ENCODE peak calls at places on chromosome 6, in five cellular contexts. W, O, T, B and A are unnamed samples.

GRCh38 chr6:158753826-158754225 is 65.3 kb downstream of the EZR start:
- DNase-seq in W (no peak), O (no peak), T (no peak), B (no peak), A (no peak)

GRCh38 chr6:116323863-116324262 is 44.1 kb upstream of the TSPYL1 start:
- DNase-seq in W (no peak), O (no peak), T (no peak), B (no peak), A (no peak)

GRCh38 chr6:136843210-136843609 is 20.8 kb downstream of the PEX7 start:
- DNase-seq in W (no peak), O (no peak), T (no peak), B (no peak), A (no peak)

GRCh38 chr6:137968901-137969300 is 101.8 kb downstream of the TNFAIP3 start:
- DNase-seq in W (no peak), O (no peak), T (no peak), B (no peak), A (no peak)

GRCh38 chr6:125793863-125794262 is 3.1 kb downstream of the NCOA7 start:
- DNase-seq in W (no peak), O (no peak), T (no peak), B (no peak), A (peak; percentile 55)

GRCh38 chr6:25147191-25147590 is 132.0 kb upstream of the CARMIL1 start:
- DNase-seq in W (no peak), O (no peak), T (no peak), B (no peak), A (no peak)

GRCh38 chr6:56899311-56899710 is 55.6 kb upstream of the BEND6 start:
- DNase-seq in W (no peak), O (no peak), T (peak; percentile 89), B (no peak), A (peak; percentile 52)

GRCh38 chr6:166970776-166971175 is 14.4 kb upstream of the RNASET2 start:
- DNase-seq in W (no peak), O (no peak), T (no peak), B (no peak), A (no peak)

GRCh38 chr6:25623874-25624273 is 28.1 kb upstream of the SCGN start:
- DNase-seq in W (no peak), O (no peak), T (no peak), B (no peak), A (no peak)

GRCh38 chr6:44476849-44477248 is 89.3 kb downstream of the CDC5L start:
- DNase-seq in W (no peak), O (no peak), T (no peak), B (no peak), A (no peak)

GRCh38 chr6:34630040-34630439 is 66.5 kb downstream of the ILRUN start:
- DNase-seq in W (no peak), O (no peak), T (peak; percentile 90), B (no peak), A (peak; percentile 91)

GRCh38 chr6:99019341-99019740 is 71.6 kb upstream of the FBXL4 start:
- DNase-seq in W (no peak), O (no peak), T (peak; percentile 41), B (no peak), A (peak; percentile 67)

GRCh38 chr6:116444991-116445566 is 16.1 kb upstream of the CALHM6 start:
- DNase-seq in W (no peak), O (no peak), T (peak; percentile 52), B (no peak), A (no peak)

GRCh38 chr6:113102761-113103160 is 754.4 kb upstream of the MARCKS start:
- DNase-seq in W (no peak), O (no peak), T (no peak), B (no peak), A (peak; percentile 68)

GRCh38 chr6:2748183-2748582 is 2.5 kb downstream of the MYLK4 start:
- DNase-seq in W (no peak), O (no peak), T (no peak), B (no peak), A (no peak)

GRCh38 chr6:136235233-136235564 is 14.9 kb downstream of the MTFR2 start:
- DNase-seq in W (no peak), O (no peak), T (no peak), B (no peak), A (peak; percentile 68)

GRCh38 chr6:13504611-13505344 is 17.4 kb upstream of the GFOD1 start:
- DNase-seq in W (no peak), O (no peak), T (no peak), B (no peak), A (no peak)

GRCh38 chr6:28597924-28598323 is 72.2 kb downstream of the GPX5 start:
- DNase-seq in W (no peak), O (no peak), T (no peak), B (no peak), A (peak; percentile 14)
- H3K4me3 ChIP-seq in W (peak overlapping the region; percentile 6), O (no peak overlapping the region), T (peak overlapping the region; percentile 41), B (no peak overlapping the region), A (peak overlapping the region; percentile 63)

DNA sequence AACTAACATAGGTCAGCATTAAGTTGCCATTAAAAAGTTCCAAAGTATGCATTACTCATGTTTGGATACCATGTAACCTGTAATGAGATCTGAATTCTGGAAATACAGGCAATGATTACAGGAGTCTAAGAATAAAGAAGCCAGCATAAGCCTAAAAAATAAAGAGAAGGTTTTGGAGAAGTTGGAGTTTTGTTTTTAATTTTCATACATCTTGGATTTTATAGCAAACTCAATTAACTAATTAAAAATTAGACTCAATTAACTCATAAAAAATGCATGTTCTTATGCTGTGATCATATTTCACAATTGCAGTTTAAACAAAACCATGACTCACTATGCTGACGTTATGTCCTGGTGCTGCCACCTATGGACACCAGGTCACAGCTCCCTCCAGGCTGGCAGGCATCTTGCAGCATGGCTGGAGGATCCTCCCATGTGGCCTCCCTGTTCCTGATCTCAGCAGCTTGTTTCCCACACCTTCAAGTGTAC is 648.8 kb upstream of the AGPAT4 start:
- DNase-seq in W (no peak), O (peak; percentile 65), T (peak; percentile 16), B (peak; percentile 80), A (peak; percentile 83)
- TF ChIP-seq CTCF in W (no peak), O (peak; percentile 72), T (peak; percentile 36), B (peak; percentile 32), A (peak; percentile 51)

DNA sequence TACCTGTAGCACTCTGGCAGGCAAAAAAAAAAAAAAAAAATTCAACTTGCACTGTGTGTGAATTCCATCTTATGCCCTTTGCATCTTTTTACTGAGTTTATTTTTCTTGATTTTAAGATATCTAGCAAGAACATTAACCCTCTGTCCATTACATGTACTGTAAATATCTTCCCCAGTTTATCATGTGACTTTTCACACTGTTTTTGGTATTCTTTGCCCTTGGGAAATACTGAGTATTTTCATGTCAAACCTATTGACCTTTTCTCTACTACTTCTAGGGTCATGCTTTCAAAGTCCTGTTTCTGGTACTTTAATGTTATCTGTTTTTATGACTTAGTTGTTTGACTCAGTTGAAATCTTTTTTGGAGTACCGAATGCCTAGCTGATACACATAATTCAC is 843 bp upstream of the HUS1B start:
- DNase-seq in W (no peak), O (no peak), T (no peak), B (no peak), A (no peak)
- H3K4me3 ChIP-seq in W (no peak overlapping the region), O (no peak overlapping the region), T (no peak overlapping the region), B (no peak overlapping the region), A (no peak overlapping the region)

GRCh38 chr6:156953478-156954146 is 176.4 kb downstream of the ARID1B start:
- DNase-seq in W (no peak), O (no peak), T (peak; percentile 99), B (no peak), A (peak; percentile 97)
- TF ChIP-seq CTCF in W (no peak), O (peak; percentile 24), T (peak; percentile 55), B (no peak), A (peak; percentile 49)

DNA sequence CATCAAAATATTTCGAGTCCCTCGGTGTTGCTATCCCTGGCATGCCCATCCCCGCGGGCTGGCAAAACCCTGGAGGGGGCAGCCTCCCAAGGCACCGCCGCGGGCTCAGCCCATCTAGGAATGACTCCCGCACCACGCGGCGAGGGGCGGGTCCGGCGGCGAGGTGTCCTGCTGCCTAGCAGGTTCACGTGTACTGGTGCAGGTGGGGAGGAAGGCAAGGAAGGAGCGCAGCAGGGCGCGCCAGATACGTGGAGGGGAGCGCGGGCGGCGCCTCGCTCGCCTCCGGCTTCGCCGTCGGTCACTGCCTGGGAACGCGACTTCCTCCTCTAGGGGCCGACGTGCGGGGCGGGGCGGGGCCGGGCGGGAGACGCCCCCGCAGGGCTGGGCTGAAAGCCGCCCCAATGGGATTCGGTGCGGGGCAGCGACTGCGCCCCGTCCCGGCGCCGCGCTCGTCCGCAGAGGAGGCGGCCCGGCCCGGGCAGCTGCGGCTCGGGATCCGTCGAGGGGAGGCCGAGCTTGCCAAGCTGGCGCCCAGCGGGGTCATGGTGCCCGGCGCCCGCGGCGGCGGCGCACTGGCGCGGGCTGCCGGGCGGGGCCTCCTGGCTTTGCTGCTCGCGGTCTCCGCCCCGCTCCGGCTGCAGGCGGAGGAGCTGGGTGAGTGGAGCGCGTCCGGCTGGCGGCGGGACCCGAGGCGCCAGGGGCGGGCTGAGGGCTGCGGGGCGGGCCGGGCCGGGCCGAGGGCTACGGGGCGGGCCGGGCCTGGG is at the start of gene DCBLD1:
- DNase-seq in W (peak; percentile 86), O (peak; percentile 92), T (peak; percentile 76), B (peak; percentile 79), A (peak; percentile 60)
- H3K4me3 ChIP-seq in W (peak within 1 kb of the TSS; percentile 72), O (peak within 1 kb of the TSS; percentile 68), T (peak within 1 kb of the TSS; percentile 88), B (peak within 1 kb of the TSS; percentile 75), A (peak within 1 kb of the TSS; percentile 84)

GRCh38 chr6:133130863-133131262 is 110.3 kb upstream of the EYA4 start:
- DNase-seq in W (no peak), O (no peak), T (no peak), B (peak; percentile 51), A (peak; percentile 10)
- TF ChIP-seq CTCF in W (no peak), O (no peak), T (no peak), B (no peak), A (no peak)

DNA sequence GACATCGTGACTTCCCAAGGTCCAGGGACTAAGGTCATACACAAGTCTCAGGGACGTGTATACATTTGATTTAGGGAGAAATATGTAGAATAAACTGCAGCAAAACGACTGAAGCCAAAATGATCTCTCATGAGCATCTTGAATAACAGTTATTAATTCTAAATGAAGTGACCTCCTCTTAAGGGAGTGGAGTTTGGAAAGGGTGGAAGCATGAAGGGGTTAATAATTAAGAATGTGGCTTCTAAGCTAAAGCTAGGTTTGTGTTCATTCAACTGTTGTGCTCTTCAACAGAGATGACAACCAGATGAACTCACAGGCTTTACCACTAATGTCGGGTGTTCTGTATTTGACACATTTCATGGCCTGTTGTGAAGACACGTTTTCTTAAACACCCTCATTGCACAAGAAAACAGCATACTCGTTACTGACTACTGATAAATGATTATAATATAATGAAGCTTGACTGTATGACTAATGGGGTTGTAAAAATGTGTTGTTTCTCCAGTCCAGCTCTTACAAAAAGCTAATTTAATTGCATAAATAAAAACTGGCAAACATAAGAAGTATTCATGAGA is 1.5 kb downstream of the PPP1R14C start:
- DNase-seq in W (no peak), O (no peak), T (peak; percentile 36), B (no peak), A (no peak)
- H3K4me3 ChIP-seq in W (no peak overlapping the region), O (peak overlapping the region; percentile 70), T (peak overlapping the region; percentile 65), B (peak overlapping the region; percentile 46), A (no peak overlapping the region)